ENCODE peak calls at places on chromosome 18, in eight cellular contexts. One of them, this sample, is unnamed. For H3K9me3, the result is how much of the 10 kb centered on the place peaks cover.

GRCh38 chr18:58784601-58785137 is 80.0 kb upstream of the ZNF532 start:
- DNase-seq in RWPE2: no peak
- DNase-seq in cardiac muscle cell: no peak
- DNase-seq in CD4-positive, alpha-beta memory T cell: no peak
- DNase-seq in CD8-positive, alpha-beta T cell: no peak
- DNase-seq in uterus: peak
- DNase-seq in fibroblast of lung: no peak
- DNase-seq in colonic mucosa: no peak
- DNase-seq in this sample: no peak

GRCh38 chr18:46939998-46940571 is 22.7 kb downstream of the KATNAL2 start:
- DNase-seq in RWPE2: no peak
- DNase-seq in cardiac muscle cell: peak
- DNase-seq in CD4-positive, alpha-beta memory T cell: no peak
- DNase-seq in CD8-positive, alpha-beta T cell: no peak
- DNase-seq in uterus: no peak
- DNase-seq in fibroblast of lung: no peak
- DNase-seq in colonic mucosa: no peak
- DNase-seq in this sample: no peak

GRCh38 chr18:13254971-13255927 is 36.7 kb downstream of the LDLRAD4 start:
- DNase-seq in RWPE2: peak
- DNase-seq in cardiac muscle cell: no peak
- DNase-seq in CD4-positive, alpha-beta memory T cell: no peak
- DNase-seq in CD8-positive, alpha-beta T cell: no peak
- DNase-seq in uterus: no peak
- DNase-seq in fibroblast of lung: no peak
- DNase-seq in colonic mucosa: no peak
- DNase-seq in this sample: no peak

GRCh38 chr18:23250893-23251656 is 115.8 kb downstream of the CABLES1 start:
- DNase-seq in RWPE2: no peak
- DNase-seq in cardiac muscle cell: peak
- DNase-seq in CD4-positive, alpha-beta memory T cell: no peak
- DNase-seq in CD8-positive, alpha-beta T cell: no peak
- DNase-seq in uterus: peak
- DNase-seq in fibroblast of lung: peak
- DNase-seq in colonic mucosa: no peak
- DNase-seq in this sample: no peak

GRCh38 chr18:13437801-13438506 is 219.4 kb downstream of the LDLRAD4 start:
- DNase-seq in RWPE2: no peak
- DNase-seq in cardiac muscle cell: no peak
- DNase-seq in CD4-positive, alpha-beta memory T cell: peak
- DNase-seq in CD8-positive, alpha-beta T cell: peak
- DNase-seq in uterus: no peak
- DNase-seq in fibroblast of lung: no peak
- DNase-seq in colonic mucosa: no peak
- DNase-seq in this sample: peak

GRCh38 chr18:31610841-31611240 is 19.2 kb downstream of the TTR start:
- DNase-seq in RWPE2: no peak
- DNase-seq in cardiac muscle cell: peak
- DNase-seq in CD4-positive, alpha-beta memory T cell: no peak
- DNase-seq in CD8-positive, alpha-beta T cell: no peak
- DNase-seq in uterus: no peak
- DNase-seq in fibroblast of lung: no peak
- DNase-seq in colonic mucosa: peak
- DNase-seq in this sample: no peak

GRCh38 chr18:6255121-6255742 is 159.5 kb downstream of the L3MBTL4 start:
- DNase-seq in RWPE2: no peak
- DNase-seq in cardiac muscle cell: no peak
- DNase-seq in CD4-positive, alpha-beta memory T cell: no peak
- DNase-seq in CD8-positive, alpha-beta T cell: no peak
- DNase-seq in uterus: no peak
- DNase-seq in fibroblast of lung: no peak
- DNase-seq in colonic mucosa: no peak
- DNase-seq in this sample: no peak

GRCh38 chr18:53560546-53560945 is 663.9 kb downstream of the MBD2 start:
- DNase-seq in RWPE2: no peak
- DNase-seq in cardiac muscle cell: no peak
- DNase-seq in CD4-positive, alpha-beta memory T cell: no peak
- DNase-seq in CD8-positive, alpha-beta T cell: no peak
- DNase-seq in uterus: no peak
- DNase-seq in fibroblast of lung: no peak
- DNase-seq in colonic mucosa: no peak
- DNase-seq in this sample: no peak

DNA sequence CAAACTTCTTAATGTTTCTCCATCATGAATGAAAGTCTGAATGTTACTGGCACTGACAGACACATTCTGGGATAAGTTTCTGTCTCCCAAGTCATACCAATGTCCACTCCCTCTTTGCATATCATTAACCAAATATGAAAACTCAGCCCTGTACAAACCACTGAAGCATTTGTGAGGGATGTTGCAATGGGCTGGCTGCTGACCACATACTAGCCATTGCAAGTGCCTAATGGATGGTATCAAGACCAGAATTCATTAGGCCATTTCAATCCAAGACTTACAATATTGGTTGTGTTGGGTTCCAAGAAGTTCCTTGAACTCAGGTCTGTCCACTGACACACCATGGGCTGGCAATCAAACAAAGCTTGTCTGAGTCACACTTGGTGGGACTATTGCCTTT is 73.8 kb downstream of the CBLN2 start:
- DNase-seq in RWPE2: no peak
- DNase-seq in cardiac muscle cell: peak
- DNase-seq in CD4-positive, alpha-beta memory T cell: no peak
- DNase-seq in CD8-positive, alpha-beta T cell: no peak
- DNase-seq in uterus: no peak
- DNase-seq in fibroblast of lung: no peak
- DNase-seq in colonic mucosa: no peak
- DNase-seq in this sample: no peak
- H3K9me3 ChIP-seq in RWPE2: under half
- H3K9me3 ChIP-seq in cardiac muscle cell: under half
- H3K9me3 ChIP-seq in CD4-positive, alpha-beta memory T cell: under half
- H3K9me3 ChIP-seq in CD8-positive, alpha-beta T cell: under half
- H3K9me3 ChIP-seq in uterus: under half
- H3K9me3 ChIP-seq in fibroblast of lung: under half
- H3K9me3 ChIP-seq in colonic mucosa: under half
- H3K9me3 ChIP-seq in this sample: under half

DNA sequence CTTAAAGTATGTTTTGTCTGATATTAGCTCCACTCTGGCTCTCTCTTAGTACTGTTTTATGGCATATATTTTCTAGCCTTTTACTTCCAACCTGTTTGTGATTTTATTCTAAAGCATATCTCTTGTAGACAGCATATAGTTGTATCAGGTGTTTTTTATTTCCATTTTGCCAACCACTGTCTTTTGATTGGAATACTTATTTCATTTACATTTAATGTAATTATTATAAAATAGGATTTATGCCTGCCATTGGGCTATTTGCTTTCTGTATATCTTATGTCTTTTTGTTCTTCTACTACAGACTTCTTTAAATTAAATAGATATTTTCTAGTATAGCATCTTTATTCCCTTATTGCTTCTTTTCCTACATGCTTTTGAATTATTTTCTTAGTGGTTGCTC is 67.3 kb downstream of the LRRC30 start:
- DNase-seq in RWPE2: no peak
- DNase-seq in cardiac muscle cell: no peak
- DNase-seq in CD4-positive, alpha-beta memory T cell: no peak
- DNase-seq in CD8-positive, alpha-beta T cell: no peak
- DNase-seq in uterus: no peak
- DNase-seq in fibroblast of lung: no peak
- DNase-seq in colonic mucosa: no peak
- DNase-seq in this sample: no peak
- H3K9me3 ChIP-seq in RWPE2: under half
- H3K9me3 ChIP-seq in cardiac muscle cell: under half
- H3K9me3 ChIP-seq in CD4-positive, alpha-beta memory T cell: under half
- H3K9me3 ChIP-seq in CD8-positive, alpha-beta T cell: under half
- H3K9me3 ChIP-seq in uterus: under half
- H3K9me3 ChIP-seq in fibroblast of lung: under half
- H3K9me3 ChIP-seq in colonic mucosa: under half
- H3K9me3 ChIP-seq in this sample: under half

GRCh38 chr18:35247412-35248249 is 6.8 kb downstream of the ZNF397 start:
- DNase-seq in RWPE2: no peak
- DNase-seq in cardiac muscle cell: no peak
- DNase-seq in CD4-positive, alpha-beta memory T cell: no peak
- DNase-seq in CD8-positive, alpha-beta T cell: no peak
- DNase-seq in uterus: no peak
- DNase-seq in fibroblast of lung: no peak
- DNase-seq in colonic mucosa: no peak
- DNase-seq in this sample: no peak

GRCh38 chr18:35248429-35248828 is 7.6 kb downstream of the ZNF397 start:
- DNase-seq in RWPE2: no peak
- DNase-seq in cardiac muscle cell: no peak
- DNase-seq in CD4-positive, alpha-beta memory T cell: no peak
- DNase-seq in CD8-positive, alpha-beta T cell: no peak
- DNase-seq in uterus: no peak
- DNase-seq in fibroblast of lung: no peak
- DNase-seq in colonic mucosa: no peak
- DNase-seq in this sample: no peak

GRCh38 chr18:35244671-35245070 is 3.8 kb downstream of the ZNF397 start:
- DNase-seq in RWPE2: no peak
- DNase-seq in cardiac muscle cell: no peak
- DNase-seq in CD4-positive, alpha-beta memory T cell: no peak
- DNase-seq in CD8-positive, alpha-beta T cell: no peak
- DNase-seq in uterus: no peak
- DNase-seq in fibroblast of lung: no peak
- DNase-seq in colonic mucosa: no peak
- DNase-seq in this sample: no peak

GRCh38 chr18:35246831-35247230 is 6.0 kb downstream of the ZNF397 start:
- DNase-seq in RWPE2: no peak
- DNase-seq in cardiac muscle cell: no peak
- DNase-seq in CD4-positive, alpha-beta memory T cell: no peak
- DNase-seq in CD8-positive, alpha-beta T cell: no peak
- DNase-seq in uterus: no peak
- DNase-seq in fibroblast of lung: no peak
- DNase-seq in colonic mucosa: no peak
- DNase-seq in this sample: no peak

GRCh38 chr18:35245719-35246317 is 5.0 kb downstream of the ZNF397 start:
- DNase-seq in RWPE2: no peak
- DNase-seq in cardiac muscle cell: no peak
- DNase-seq in CD4-positive, alpha-beta memory T cell: no peak
- DNase-seq in CD8-positive, alpha-beta T cell: no peak
- DNase-seq in uterus: no peak
- DNase-seq in fibroblast of lung: no peak
- DNase-seq in colonic mucosa: no peak
- DNase-seq in this sample: no peak
- H3K9me3 ChIP-seq in RWPE2: under half
- H3K9me3 ChIP-seq in cardiac muscle cell: under half
- H3K9me3 ChIP-seq in CD4-positive, alpha-beta memory T cell: under half
- H3K9me3 ChIP-seq in CD8-positive, alpha-beta T cell: under half
- H3K9me3 ChIP-seq in uterus: under half
- H3K9me3 ChIP-seq in fibroblast of lung: under half
- H3K9me3 ChIP-seq in colonic mucosa: under half
- H3K9me3 ChIP-seq in this sample: under half

GRCh38 chr18:71012789-71013188 is 723.9 kb downstream of the SOCS6 start:
- DNase-seq in RWPE2: no peak
- DNase-seq in cardiac muscle cell: no peak
- DNase-seq in CD4-positive, alpha-beta memory T cell: no peak
- DNase-seq in CD8-positive, alpha-beta T cell: no peak
- DNase-seq in uterus: no peak
- DNase-seq in fibroblast of lung: no peak
- DNase-seq in colonic mucosa: no peak
- DNase-seq in this sample: no peak

GRCh38 chr18:71008257-71008656 is 719.4 kb downstream of the SOCS6 start:
- DNase-seq in RWPE2: no peak
- DNase-seq in cardiac muscle cell: no peak
- DNase-seq in CD4-positive, alpha-beta memory T cell: no peak
- DNase-seq in CD8-positive, alpha-beta T cell: no peak
- DNase-seq in uterus: no peak
- DNase-seq in fibroblast of lung: no peak
- DNase-seq in colonic mucosa: no peak
- DNase-seq in this sample: no peak

DNA sequence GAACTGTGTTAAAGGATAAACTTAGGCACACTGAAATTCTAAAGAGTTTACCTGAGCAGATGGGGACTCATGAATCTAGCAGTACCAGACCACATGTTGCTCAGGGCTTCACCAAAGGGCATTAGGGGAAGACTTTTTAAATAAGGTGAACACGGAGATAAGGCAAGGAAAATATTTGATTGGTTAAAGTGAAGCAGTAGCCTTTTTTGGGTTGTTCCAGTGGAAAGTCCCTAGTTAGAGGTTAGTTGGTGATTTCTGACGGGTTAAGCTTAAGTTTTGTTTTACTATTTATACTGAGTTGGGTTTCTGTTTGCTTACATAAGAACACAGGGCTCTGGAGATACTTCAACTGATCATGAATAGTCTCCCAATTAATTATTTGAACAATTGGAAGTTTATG is 722.5 kb downstream of the SOCS6 start:
- DNase-seq in RWPE2: no peak
- DNase-seq in cardiac muscle cell: no peak
- DNase-seq in CD4-positive, alpha-beta memory T cell: no peak
- DNase-seq in CD8-positive, alpha-beta T cell: no peak
- DNase-seq in uterus: no peak
- DNase-seq in fibroblast of lung: no peak
- DNase-seq in colonic mucosa: no peak
- DNase-seq in this sample: peak
- H3K9me3 ChIP-seq in RWPE2: under half
- H3K9me3 ChIP-seq in cardiac muscle cell: under half
- H3K9me3 ChIP-seq in CD4-positive, alpha-beta memory T cell: under half
- H3K9me3 ChIP-seq in CD8-positive, alpha-beta T cell: under half
- H3K9me3 ChIP-seq in uterus: under half
- H3K9me3 ChIP-seq in fibroblast of lung: under half
- H3K9me3 ChIP-seq in colonic mucosa: under half
- H3K9me3 ChIP-seq in this sample: under half

GRCh38 chr18:78861706-78862105 is 117.9 kb upstream of the SALL3 start:
- DNase-seq in RWPE2: no peak
- DNase-seq in cardiac muscle cell: no peak
- DNase-seq in CD4-positive, alpha-beta memory T cell: no peak
- DNase-seq in CD8-positive, alpha-beta T cell: no peak
- DNase-seq in uterus: no peak
- DNase-seq in fibroblast of lung: no peak
- DNase-seq in colonic mucosa: no peak
- DNase-seq in this sample: no peak

GRCh38 chr18:78862395-78862794 is 117.2 kb upstream of the SALL3 start:
- DNase-seq in RWPE2: no peak
- DNase-seq in cardiac muscle cell: no peak
- DNase-seq in CD4-positive, alpha-beta memory T cell: no peak
- DNase-seq in CD8-positive, alpha-beta T cell: no peak
- DNase-seq in uterus: no peak
- DNase-seq in fibroblast of lung: no peak
- DNase-seq in colonic mucosa: no peak
- DNase-seq in this sample: no peak

GRCh38 chr18:78861116-78861515 is 118.5 kb upstream of the SALL3 start:
- DNase-seq in RWPE2: no peak
- DNase-seq in cardiac muscle cell: peak
- DNase-seq in CD4-positive, alpha-beta memory T cell: no peak
- DNase-seq in CD8-positive, alpha-beta T cell: no peak
- DNase-seq in uterus: no peak
- DNase-seq in fibroblast of lung: no peak
- DNase-seq in colonic mucosa: no peak
- DNase-seq in this sample: no peak

GRCh38 chr18:78859686-78860085 is 119.9 kb upstream of the SALL3 start:
- DNase-seq in RWPE2: no peak
- DNase-seq in cardiac muscle cell: no peak
- DNase-seq in CD4-positive, alpha-beta memory T cell: no peak
- DNase-seq in CD8-positive, alpha-beta T cell: no peak
- DNase-seq in uterus: no peak
- DNase-seq in fibroblast of lung: no peak
- DNase-seq in colonic mucosa: no peak
- DNase-seq in this sample: no peak

GRCh38 chr18:78860117-78860516 is 119.5 kb upstream of the SALL3 start:
- DNase-seq in RWPE2: no peak
- DNase-seq in cardiac muscle cell: no peak
- DNase-seq in CD4-positive, alpha-beta memory T cell: no peak
- DNase-seq in CD8-positive, alpha-beta T cell: no peak
- DNase-seq in uterus: no peak
- DNase-seq in fibroblast of lung: no peak
- DNase-seq in colonic mucosa: no peak
- DNase-seq in this sample: no peak
- H3K9me3 ChIP-seq in RWPE2: under half
- H3K9me3 ChIP-seq in cardiac muscle cell: under half
- H3K9me3 ChIP-seq in CD4-positive, alpha-beta memory T cell: under half
- H3K9me3 ChIP-seq in CD8-positive, alpha-beta T cell: under half
- H3K9me3 ChIP-seq in uterus: under half
- H3K9me3 ChIP-seq in fibroblast of lung: under half
- H3K9me3 ChIP-seq in colonic mucosa: under half
- H3K9me3 ChIP-seq in this sample: under half